ENCODE peak calls at places on chromosomes 11 and 22, in four cellular contexts. Q, X, M and G are unnamed samples.

GRCh38 chr22:22854466-22854865 is 33.1 kb upstream of the IGLL5 start:
- DNase-seq in Q (no peak), X (no peak), M (no peak), G (no peak)

GRCh38 chr11:62614275-62614674 is 1.2 kb downstream of the ROM1 start:
- DNase-seq in Q (no peak), X (peak; percentile 33), M (no peak), G (no peak)

GRCh38 chr11:2791521-2792375 is 92.0 kb upstream of the KCNQ1OT1 start:
- DNase-seq in Q (no peak), X (no peak), M (no peak), G (peak; percentile 82)

GRCh38 chr11:73393479-73394415 is 17.5 kb downstream of the RELT start:
- DNase-seq in Q (no peak), X (peak; percentile 69), M (peak; percentile 89), G (peak; percentile 83)

GRCh38 chr22:19503367-19503766 is 20.8 kb downstream of the CLDN5 start:
- DNase-seq in Q (no peak), X (no peak), M (no peak), G (peak; percentile 28)

GRCh38 chr22:50725597-50725996 is 12.4 kb upstream of the ACR start:
- DNase-seq in Q (no peak), X (no peak), M (no peak), G (no peak)

GRCh38 chr11:128725630-128726461 is 32.0 kb downstream of the FLI1 start:
- DNase-seq in Q (peak; percentile 80), X (peak; percentile 46), M (peak; percentile 68), G (no peak)

GRCh38 chr11:85627332-85627997 is at the start of gene DLG2:
- DNase-seq in Q (no peak), X (peak; percentile 63), M (peak; percentile 33), G (no peak)

GRCh38 chr22:30486661-30487115 is 14.9 kb upstream of the SEC14L3 start:
- DNase-seq in Q (no peak), X (no peak), M (no peak), G (no peak)

GRCh38 chr11:86938900-86939880 is 16.0 kb downstream of the FZD4 start:
- DNase-seq in Q (no peak), X (no peak), M (peak; percentile 77), G (no peak)

GRCh38 chr11:69978841-69979614 is 99.1 kb upstream of the ANO1 start:
- DNase-seq in Q (no peak), X (no peak), M (no peak), G (no peak)

GRCh38 chr22:26483043-26483438 is 542 bp downstream of the HPS4 start:
- DNase-seq in Q (no peak), X (no peak), M (no peak), G (no peak)

GRCh38 chr22:31155425-31155824 is 4.6 kb upstream of the RNF185 start:
- DNase-seq in Q (no peak), X (no peak), M (peak; percentile 58), G (no peak)

GRCh38 chr11:125192194-125192593 is 27.6 kb downstream of the PKNOX2 start:
- DNase-seq in Q (no peak), X (no peak), M (peak; percentile 73), G (no peak)

GRCh38 chr11:35236667-35237003 is 97.7 kb downstream of the CD44 start:
- DNase-seq in Q (peak; percentile 29), X (no peak), M (no peak), G (no peak)

GRCh38 chr11:102853956-102854355 is 10.5 kb upstream of the MMP3 start:
- DNase-seq in Q (no peak), X (no peak), M (no peak), G (no peak)

GRCh38 chr22:40128989-40129388 is 48.7 kb upstream of the TNRC6B start:
- DNase-seq in Q (no peak), X (no peak), M (no peak), G (no peak)

GRCh38 chr11:19345848-19346681 is 105.3 kb upstream of the E2F8 start:
- DNase-seq in Q (no peak), X (peak; percentile 16), M (peak; percentile 38), G (no peak)

GRCh38 chr11:19441752-19442553 is 201.2 kb upstream of the E2F8 start:
- DNase-seq in Q (peak; percentile 62), X (peak; percentile 91), M (peak; percentile 96), G (no peak)

GRCh38 chr11:67024410-67024809 is 1.5 kb downstream of the SYT12 start:
- DNase-seq in Q (no peak), X (no peak), M (no peak), G (no peak)

GRCh38 chr11:3169952-3170755 is 5.0 kb upstream of the OSBPL5 start:
- DNase-seq in Q (no peak), X (no peak), M (no peak), G (peak; percentile 92)

GRCh38 chr11:133809525-133810178 is 35.7 kb downstream of the SPATA19 start:
- DNase-seq in Q (no peak), X (no peak), M (no peak), G (no peak)

GRCh38 chr11:132028380-132029240 is 658.2 kb downstream of the NTM start:
- DNase-seq in Q (no peak), X (no peak), M (no peak), G (no peak)

DNA sequence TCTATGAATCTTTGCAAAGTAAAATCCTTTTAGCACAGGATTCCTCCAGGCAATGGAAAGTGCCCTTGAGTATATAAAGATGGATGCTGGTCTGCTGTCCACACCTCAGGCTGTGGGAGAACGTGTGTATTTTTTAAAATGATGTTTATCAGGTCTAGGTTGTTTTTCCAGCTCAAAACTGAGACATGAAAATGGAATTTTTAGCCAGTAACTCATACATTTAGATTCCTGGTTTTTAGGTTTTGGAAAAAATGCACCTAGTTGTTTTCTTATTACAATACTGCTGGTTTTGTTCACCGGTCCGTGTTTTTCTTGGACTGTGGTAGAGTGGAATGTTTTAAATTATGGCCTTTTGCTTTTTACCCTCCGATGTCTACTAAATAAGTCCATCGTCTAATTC is 554.7 kb downstream of the SOX6 start:
- DNase-seq in Q (no peak), X (no peak), M (no peak), G (no peak)
- TF ChIP-seq CTCF in Q (no peak), X (no peak), M (no peak), G (no peak)

GRCh38 chr22:44689915-44690524 is 12.0 kb upstream of the PRR5 start:
- DNase-seq in Q (no peak), X (no peak), M (no peak), G (no peak)
- TF ChIP-seq CTCF in Q (no peak), X (no peak), M (no peak), G (no peak)

GRCh38 chr11:123523539-123523938 is 93.5 kb downstream of the GRAMD1B start:
- DNase-seq in Q (no peak), X (no peak), M (no peak), G (no peak)
- TF ChIP-seq CTCF in Q (no peak), X (no peak), M (no peak), G (no peak)

DNA sequence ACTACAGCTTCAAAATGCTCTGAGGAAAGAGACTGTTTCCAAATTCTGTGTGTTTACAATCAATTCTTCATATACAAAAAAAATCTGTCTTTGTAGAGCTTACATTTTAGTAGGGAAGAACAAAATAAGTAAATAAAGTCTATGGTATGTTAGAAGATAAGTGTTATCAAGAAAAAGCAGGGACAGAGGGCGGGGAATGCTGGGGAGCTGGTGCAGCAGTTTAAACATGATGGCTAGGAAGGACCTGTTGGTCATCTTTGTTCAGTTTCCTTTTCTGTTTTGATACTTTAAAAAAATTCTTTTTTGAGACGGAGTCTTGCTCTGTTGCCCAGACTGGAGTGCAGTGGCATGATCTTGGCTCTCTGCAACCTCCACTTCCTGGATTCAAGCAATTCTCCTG is 16.1 kb downstream of the TMEM25 start:
- DNase-seq in Q (no peak), X (no peak), M (no peak), G (no peak)
- TF ChIP-seq CTCF in Q (no peak), X (no peak), M (no peak), G (no peak)

GRCh38 chr22:24270556-24271405 is at the start of gene SPECC1L:
- DNase-seq in Q (no peak), X (peak; percentile 91), M (peak; percentile 96), G (no peak)
- TF ChIP-seq CTCF in Q (no peak), X (no peak), M (no peak), G (peak; percentile 63)

DNA sequence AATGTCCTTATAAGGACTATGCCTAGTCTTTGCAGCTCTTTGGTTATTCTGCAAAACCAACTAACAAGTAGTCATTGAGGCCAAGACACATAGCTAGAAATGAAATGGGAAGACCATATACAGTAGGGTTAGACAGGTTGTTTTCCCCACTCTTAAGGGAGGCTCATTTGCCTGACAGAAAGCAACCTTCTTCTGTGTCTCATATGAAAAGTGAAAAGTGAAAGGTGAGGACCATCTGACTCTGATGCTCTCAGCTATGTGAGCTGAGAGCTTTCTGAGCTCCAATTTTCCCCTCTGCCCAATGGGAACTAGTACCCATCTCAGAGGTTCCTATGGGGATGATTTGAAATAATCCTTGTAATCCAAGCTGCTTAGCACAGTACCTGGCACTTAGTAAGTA is 142.0 kb upstream of the BDNF start:
- DNase-seq in Q (no peak), X (no peak), M (no peak), G (no peak)
- TF ChIP-seq CTCF in Q (no peak), X (no peak), M (no peak), G (no peak)

GRCh38 chr11:95788921-95789505 is 569 bp downstream of the FAM76B start:
- DNase-seq in Q (no peak), X (peak; percentile 30), M (peak; percentile 47), G (peak; percentile 95)
- TF ChIP-seq CTCF in Q (peak; percentile 39), X (peak; percentile 40), M (peak; percentile 37), G (peak; percentile 74)

DNA sequence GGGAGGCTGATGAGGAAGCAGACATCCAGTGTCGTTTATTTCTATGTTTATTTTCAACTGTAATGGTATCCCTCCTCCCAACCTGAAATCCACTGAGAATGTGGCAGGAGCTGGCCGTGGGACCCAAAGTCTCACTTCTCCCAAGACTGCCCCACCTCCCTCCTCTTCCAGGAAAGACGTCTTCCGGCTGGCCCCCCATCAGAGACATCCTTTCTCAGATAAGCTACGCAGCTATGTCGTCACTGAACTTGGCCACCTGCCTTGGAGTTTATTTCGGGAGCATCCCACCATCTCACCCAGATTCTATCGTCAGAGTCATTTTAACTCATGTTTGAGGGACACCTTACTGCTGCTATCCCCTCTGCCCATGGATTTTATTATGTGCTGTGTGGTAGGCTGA is 13.9 kb downstream of the TMEM184B start:
- DNase-seq in Q (no peak), X (no peak), M (peak; percentile 93), G (no peak)
- TF ChIP-seq CTCF in Q (no peak), X (no peak), M (no peak), G (no peak)

GRCh38 chr11:75532200-75532972 is 6.6 kb upstream of the GDPD5 start:
- DNase-seq in Q (no peak), X (peak; percentile 24), M (peak; percentile 61), G (no peak)
- TF ChIP-seq CTCF in Q (peak; percentile 81), X (peak; percentile 73), M (peak; percentile 78), G (peak; percentile 100)